ENCODE peak calls at places on chromosomes 16 and 17, in eight cellular contexts. One of them, this sample, is unnamed.

GRCh38 chr17:66466933-66467367 is 164.5 kb downstream of the PRKCA start:
- DNase-seq in H1: no peak
- DNase-seq in K562: peak
- DNase-seq in GM12878: no peak
- DNase-seq in WTC11: no peak
- DNase-seq in HepG2: peak
- DNase-seq in IMR-90: peak
- DNase-seq in A549: peak
- DNase-seq in this sample: no peak

GRCh38 chr16:28865722-28866453 is 2.2 kb downstream of the SH2B1 start:
- DNase-seq in IMR-90: no peak
- DNase-seq in WTC11: no peak
- DNase-seq in A549: no peak
- DNase-seq in H1: no peak
- DNase-seq in GM12878: no peak
- DNase-seq in HepG2: peak
- DNase-seq in K562: no peak
- DNase-seq in this sample: no peak

GRCh38 chr16:46711106-46711769 is 21.8 kb downstream of the ORC6 start:
- DNase-seq in GM12878: no peak
- DNase-seq in H1: no peak
- DNase-seq in A549: no peak
- DNase-seq in HepG2: no peak
- DNase-seq in K562: no peak
- DNase-seq in WTC11: no peak
- DNase-seq in IMR-90: no peak
- DNase-seq in this sample: no peak

GRCh38 chr16:30534368-30535105 is at the start of gene ZNF747:
- DNase-seq in GM12878: peak
- DNase-seq in WTC11: peak
- DNase-seq in H1: peak
- DNase-seq in HepG2: peak
- DNase-seq in A549: peak
- DNase-seq in K562: peak
- DNase-seq in IMR-90: peak
- DNase-seq in this sample: peak

GRCh38 chr16:12086861-12087260 is 110.3 kb downstream of the SNX29 start:
- DNase-seq in GM12878: no peak
- DNase-seq in K562: no peak
- DNase-seq in HepG2: no peak
- DNase-seq in IMR-90: no peak
- DNase-seq in WTC11: no peak
- DNase-seq in H1: no peak
- DNase-seq in A549: no peak
- DNase-seq in this sample: no peak

GRCh38 chr16:73506568-73507056 is 458.7 kb upstream of the ZFHX3 start:
- DNase-seq in H1: no peak
- DNase-seq in HepG2: no peak
- DNase-seq in A549: no peak
- DNase-seq in IMR-90: no peak
- DNase-seq in GM12878: no peak
- DNase-seq in WTC11: no peak
- DNase-seq in K562: no peak
- DNase-seq in this sample: no peak

GRCh38 chr17:4806770-4807533 is at the start of gene PLD2:
- DNase-seq in IMR-90: peak
- DNase-seq in GM12878: no peak
- DNase-seq in A549: peak
- DNase-seq in WTC11: peak
- DNase-seq in HepG2: peak
- DNase-seq in H1: no peak
- DNase-seq in K562: peak
- DNase-seq in this sample: peak

GRCh38 chr16:15032547-15033308 is 23.1 kb downstream of the NTAN1 start:
- DNase-seq in H1: no peak
- DNase-seq in GM12878: no peak
- DNase-seq in IMR-90: peak
- DNase-seq in K562: peak
- DNase-seq in WTC11: no peak
- DNase-seq in HepG2: no peak
- DNase-seq in A549: no peak
- DNase-seq in this sample: no peak

GRCh38 chr16:75908718-75909117 is 182.4 kb upstream of the CPHXL start:
- DNase-seq in HepG2: no peak
- DNase-seq in A549: no peak
- DNase-seq in K562: peak
- DNase-seq in WTC11: no peak
- DNase-seq in H1: no peak
- DNase-seq in IMR-90: no peak
- DNase-seq in GM12878: no peak
- DNase-seq in this sample: no peak

GRCh38 chr17:1384881-1385280 is 15.1 kb downstream of the YWHAE start:
- DNase-seq in K562: no peak
- DNase-seq in HepG2: no peak
- DNase-seq in GM12878: no peak
- DNase-seq in IMR-90: no peak
- DNase-seq in A549: no peak
- DNase-seq in WTC11: no peak
- DNase-seq in H1: no peak
- DNase-seq in this sample: no peak

GRCh38 chr16:88456356-88457292 is 3.5 kb downstream of the ZFPM1 start:
- DNase-seq in HepG2: no peak
- DNase-seq in A549: no peak
- DNase-seq in GM12878: no peak
- DNase-seq in IMR-90: no peak
- DNase-seq in H1: no peak
- DNase-seq in K562: no peak
- DNase-seq in WTC11: no peak
- DNase-seq in this sample: no peak

DNA sequence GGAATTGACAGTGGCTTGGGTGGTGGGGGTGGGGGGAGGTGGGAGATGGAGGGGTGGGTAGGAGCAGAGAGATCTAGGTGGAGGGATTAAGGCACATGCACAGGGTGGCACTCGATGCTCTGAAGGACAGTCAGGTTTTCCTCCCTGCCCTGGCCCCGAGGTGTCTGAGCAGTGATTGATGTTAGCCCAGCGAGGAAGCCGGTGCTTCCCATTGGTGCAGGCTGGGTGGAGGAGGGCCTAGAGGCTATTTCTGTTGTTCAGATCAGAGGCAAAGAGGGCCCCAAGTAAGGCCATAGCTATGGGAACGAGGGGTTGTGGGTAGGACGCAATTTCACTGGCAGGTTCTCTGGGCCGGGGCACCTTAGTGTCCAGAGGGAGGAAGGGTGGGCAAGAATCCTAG is 23.1 kb downstream of the CACNA1G start:
- DNase-seq in HepG2: no peak
- DNase-seq in IMR-90: no peak
- DNase-seq in GM12878: no peak
- DNase-seq in WTC11: no peak
- DNase-seq in K562: no peak
- DNase-seq in H1: no peak
- DNase-seq in A549: no peak
- DNase-seq in this sample: no peak
- TF ChIP-seq USF2 in HepG2: no peak
- TF ChIP-seq USF2 in IMR-90: no peak
- TF ChIP-seq USF2 in GM12878: no peak
- TF ChIP-seq USF2 in WTC11: no peak
- TF ChIP-seq USF2 in K562: no peak
- TF ChIP-seq USF2 in H1: no peak
- TF ChIP-seq USF2 in A549: no peak
- TF ChIP-seq USF2 in this sample: no peak

GRCh38 chr17:51508048-51508447 is 247.7 kb downstream of the UTP18 start:
- DNase-seq in K562: no peak
- DNase-seq in H1: no peak
- DNase-seq in IMR-90: no peak
- DNase-seq in HepG2: no peak
- DNase-seq in GM12878: no peak
- DNase-seq in WTC11: no peak
- DNase-seq in A549: no peak
- DNase-seq in this sample: no peak
- TF ChIP-seq USF2 in K562: no peak
- TF ChIP-seq USF2 in H1: no peak
- TF ChIP-seq USF2 in IMR-90: no peak
- TF ChIP-seq USF2 in HepG2: no peak
- TF ChIP-seq USF2 in GM12878: no peak
- TF ChIP-seq USF2 in WTC11: no peak
- TF ChIP-seq USF2 in A549: no peak
- TF ChIP-seq USF2 in this sample: no peak

GRCh38 chr17:55726440-55726839 is 3.8 kb upstream of the TMEM100 start:
- DNase-seq in WTC11: no peak
- DNase-seq in IMR-90: peak
- DNase-seq in GM12878: no peak
- DNase-seq in K562: no peak
- DNase-seq in HepG2: no peak
- DNase-seq in A549: peak
- DNase-seq in H1: no peak
- DNase-seq in this sample: peak
- TF ChIP-seq USF2 in WTC11: no peak
- TF ChIP-seq USF2 in IMR-90: no peak
- TF ChIP-seq USF2 in GM12878: no peak
- TF ChIP-seq USF2 in K562: no peak
- TF ChIP-seq USF2 in HepG2: no peak
- TF ChIP-seq USF2 in A549: no peak
- TF ChIP-seq USF2 in H1: no peak
- TF ChIP-seq USF2 in this sample: no peak

GRCh38 chr16:66895697-66895995 is 15.3 kb downstream of the PDP2 start:
- DNase-seq in K562: no peak
- DNase-seq in GM12878: no peak
- DNase-seq in IMR-90: no peak
- DNase-seq in H1: no peak
- DNase-seq in WTC11: no peak
- DNase-seq in A549: no peak
- DNase-seq in HepG2: no peak
- DNase-seq in this sample: no peak

GRCh38 chr16:66898207-66898606 is 17.9 kb downstream of the PDP2 start:
- DNase-seq in GM12878: no peak
- DNase-seq in HepG2: no peak
- DNase-seq in WTC11: no peak
- DNase-seq in A549: no peak
- DNase-seq in H1: no peak
- DNase-seq in K562: no peak
- DNase-seq in IMR-90: peak
- DNase-seq in this sample: no peak

GRCh38 chr16:66894055-66894454 is 13.7 kb downstream of the PDP2 start:
- DNase-seq in IMR-90: no peak
- DNase-seq in HepG2: no peak
- DNase-seq in GM12878: no peak
- DNase-seq in K562: no peak
- DNase-seq in A549: no peak
- DNase-seq in WTC11: no peak
- DNase-seq in H1: no peak
- DNase-seq in this sample: no peak

GRCh38 chr16:66894948-66895696 is 14.8 kb downstream of the PDP2 start:
- DNase-seq in HepG2: peak
- DNase-seq in GM12878: no peak
- DNase-seq in H1: no peak
- DNase-seq in IMR-90: peak
- DNase-seq in WTC11: peak
- DNase-seq in A549: peak
- DNase-seq in K562: peak
- DNase-seq in this sample: peak

GRCh38 chr16:66895999-66896398 is 15.7 kb downstream of the PDP2 start:
- DNase-seq in H1: no peak
- DNase-seq in K562: no peak
- DNase-seq in HepG2: no peak
- DNase-seq in A549: no peak
- DNase-seq in IMR-90: no peak
- DNase-seq in GM12878: no peak
- DNase-seq in WTC11: no peak
- DNase-seq in this sample: no peak
- TF ChIP-seq USF2 in H1: no peak
- TF ChIP-seq USF2 in K562: no peak
- TF ChIP-seq USF2 in HepG2: no peak
- TF ChIP-seq USF2 in A549: no peak
- TF ChIP-seq USF2 in IMR-90: no peak
- TF ChIP-seq USF2 in GM12878: no peak
- TF ChIP-seq USF2 in WTC11: no peak
- TF ChIP-seq USF2 in this sample: no peak

DNA sequence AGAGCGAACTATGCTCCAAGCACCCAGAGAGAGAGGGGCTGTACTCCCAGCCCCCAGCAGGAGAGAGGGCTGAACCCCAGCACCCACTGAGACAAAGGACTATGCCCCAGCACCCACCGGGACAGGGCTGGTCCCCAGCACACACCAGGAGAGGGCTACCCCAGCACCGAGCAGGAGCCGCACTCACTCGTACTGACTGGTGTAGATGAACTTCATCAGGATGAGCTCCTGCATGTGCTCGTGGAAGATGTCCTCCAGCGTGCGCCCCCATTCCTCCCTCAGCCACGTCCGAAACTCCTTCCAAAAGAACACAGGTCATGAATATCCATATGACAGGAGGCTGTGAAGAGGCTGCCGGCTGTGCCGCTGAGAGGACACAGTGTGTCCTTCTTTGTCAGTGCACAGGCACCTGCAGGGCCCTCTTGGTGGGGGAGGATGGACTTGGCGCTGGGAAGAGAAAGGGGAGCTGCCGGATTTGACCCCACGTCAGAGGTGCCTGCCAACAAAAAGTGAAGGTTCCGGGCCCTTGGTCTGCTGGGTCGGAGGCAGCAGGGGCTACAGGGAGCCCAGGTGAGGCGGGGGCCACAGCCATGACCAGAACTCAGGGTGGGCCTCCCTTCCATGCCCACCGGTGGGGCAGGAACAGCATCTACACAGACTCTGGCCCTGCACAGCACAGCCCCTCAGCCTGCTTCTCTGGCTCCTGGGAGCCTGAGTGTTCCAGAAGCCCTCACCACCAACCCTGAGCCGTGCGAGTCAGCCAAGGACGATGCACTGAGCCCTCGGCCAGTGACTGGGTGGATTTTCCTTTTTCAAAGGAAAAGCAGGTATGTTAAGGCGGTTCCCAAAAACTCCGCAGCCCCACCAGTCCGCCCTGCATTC is 19.0 kb upstream of the C16orf95 start:
- DNase-seq in H1: no peak
- DNase-seq in GM12878: no peak
- DNase-seq in A549: no peak
- DNase-seq in WTC11: no peak
- DNase-seq in IMR-90: no peak
- DNase-seq in K562: no peak
- DNase-seq in HepG2: no peak
- DNase-seq in this sample: no peak
- TF ChIP-seq USF2 in H1: no peak
- TF ChIP-seq USF2 in GM12878: no peak
- TF ChIP-seq USF2 in A549: no peak
- TF ChIP-seq USF2 in WTC11: no peak
- TF ChIP-seq USF2 in IMR-90: no peak
- TF ChIP-seq USF2 in K562: no peak
- TF ChIP-seq USF2 in HepG2: no peak
- TF ChIP-seq USF2 in this sample: no peak

GRCh38 chr17:76075364-76076099 is 951 bp downstream of the GALR2 start:
- DNase-seq in WTC11: peak
- DNase-seq in K562: no peak
- DNase-seq in A549: peak
- DNase-seq in H1: no peak
- DNase-seq in IMR-90: no peak
- DNase-seq in HepG2: no peak
- DNase-seq in GM12878: no peak
- DNase-seq in this sample: peak
- TF ChIP-seq USF2 in WTC11: no peak
- TF ChIP-seq USF2 in K562: no peak
- TF ChIP-seq USF2 in A549: no peak
- TF ChIP-seq USF2 in H1: no peak
- TF ChIP-seq USF2 in IMR-90: no peak
- TF ChIP-seq USF2 in HepG2: no peak
- TF ChIP-seq USF2 in GM12878: no peak
- TF ChIP-seq USF2 in this sample: no peak